ENCODE peak calls at places on chromosomes 7 and 10, in six cellular contexts. K is colonic mucosa, B is coronary artery, Z is BJ, O is chondrocyte, U is right atrium auricular region. R is an unnamed sample.

GRCh38 chr10:10213237-10213636 is 804.4 kb upstream of the CELF2 start:
- DNase-seq in Z (no peak), B (no peak), U (no peak), O (no peak), K (no peak), R (no peak)

GRCh38 chr10:74067373-74068370 is 69.8 kb downstream of the VCL start:
- DNase-seq in Z (no peak), U (no peak), K (no peak), O (no peak), B (no peak), R (no peak)

GRCh38 chr7:34313289-34313688 is 344.7 kb upstream of the NPSR1 start:
- DNase-seq in Z (no peak), K (no peak), U (no peak), O (no peak), B (no peak), R (no peak)

GRCh38 chr10:22997102-22997501 is 69.2 kb downstream of the ARMC3 start:
- DNase-seq in B (no peak), K (no peak), U (no peak), O (no peak), Z (no peak), R (no peak)

GRCh38 chr10:92490387-92490786 is 83.5 kb downstream of the IDE start:
- DNase-seq in U (no peak), Z (no peak), B (no peak), K (no peak), O (no peak), R (no peak)

GRCh38 chr7:142626420-142627035 is 122.7 kb upstream of the PRSS1 start:
- DNase-seq in U (no peak), Z (no peak), K (peak; percentile 69), B (no peak), O (no peak), R (no peak)

GRCh38 chr7:76063525-76063924 is 15.6 kb downstream of the MDH2 start:
- DNase-seq in O (no peak), Z (no peak), K (peak; percentile 81), U (no peak), B (no peak), R (no peak)

GRCh38 chr7:785416-785815 is 46.9 kb upstream of the SUN1 start:
- DNase-seq in Z (no peak), K (no peak), B (no peak), U (no peak), O (no peak), R (no peak)

GRCh38 chr7:107201795-107202450 is 33.1 kb downstream of the HBP1 start:
- DNase-seq in U (no peak), O (no peak), Z (no peak), B (no peak), K (peak; percentile 56), R (no peak)

GRCh38 chr7:16958724-16959123 is 76.9 kb upstream of the AGR3 start:
- DNase-seq in Z (no peak), U (no peak), O (no peak), B (no peak), K (no peak), R (no peak)

GRCh38 chr10:51422311-51423120 is 276.9 kb downstream of the CSTF2T start:
- DNase-seq in Z (no peak), U (peak; percentile 76), K (peak; percentile 69), O (no peak), B (no peak), R (no peak)

GRCh38 chr10:120492366-120492765 is 35.3 kb downstream of the PLPP4 start:
- DNase-seq in K (no peak), Z (no peak), O (no peak), B (no peak), U (peak; percentile 13), R (peak; percentile 30)

GRCh38 chr7:75914169-75914654 is 743 bp upstream of the POR start:
- DNase-seq in B (peak; percentile 78), O (no peak), U (no peak), Z (no peak), K (peak; percentile 22), R (no peak)

GRCh38 chr7:68573271-68574000 is 1024.8 kb upstream of the AUTS2 start:
- DNase-seq in K (no peak), U (no peak), B (no peak), Z (no peak), O (no peak), R (no peak)

GRCh38 chr7:124171068-124171467 is 138.2 kb upstream of the TMEM229A start:
- DNase-seq in K (no peak), U (no peak), Z (no peak), O (no peak), B (no peak), R (no peak)

GRCh38 chr7:69439040-69439439 is 159.2 kb upstream of the AUTS2 start:
- DNase-seq in K (no peak), B (no peak), U (no peak), O (no peak), Z (no peak), R (no peak)

GRCh38 chr10:86400705-86401587 is 34.4 kb upstream of the GRID1 start:
- DNase-seq in O (peak; percentile 91), Z (no peak), B (peak; percentile 84), U (peak; percentile 64), K (peak; percentile 52), R (peak; percentile 85)

GRCh38 chr10:61639952-61640351 is 22.8 kb upstream of the CABCOCO1 start:
- DNase-seq in B (no peak), K (no peak), Z (no peak), U (no peak), O (no peak), R (no peak)

GRCh38 chr10:13769926-13770325 is 183.2 kb downstream of the PRPF18 start:
- DNase-seq in Z (no peak), K (no peak), U (no peak), O (no peak), B (no peak), R (no peak)

GRCh38 chr7:22791204-22792158 is 31.2 kb downstream of the TOMM7 start:
- DNase-seq in U (no peak), O (no peak), B (no peak), Z (no peak), K (no peak), R (no peak)

GRCh38 chr10:124745257-124745656 is 1.1 kb upstream of the FAM53B start:
- DNase-seq in O (no peak), B (no peak), Z (no peak), K (no peak), U (no peak), R (no peak)

GRCh38 chr10:124746992-124747391 is 2.8 kb upstream of the FAM53B start:
- DNase-seq in K (no peak), Z (no peak), B (no peak), O (no peak), U (no peak), R (no peak)

GRCh38 chr10:124744688-124745055 is 494 bp upstream of the FAM53B start:
- DNase-seq in O (no peak), K (no peak), U (no peak), B (no peak), Z (no peak), R (no peak)

GRCh38 chr10:124744047-124744687 is at the start of gene FAM53B:
- DNase-seq in B (no peak), O (no peak), K (peak; percentile 84), U (no peak), Z (no peak), R (peak; percentile 92)

DNA sequence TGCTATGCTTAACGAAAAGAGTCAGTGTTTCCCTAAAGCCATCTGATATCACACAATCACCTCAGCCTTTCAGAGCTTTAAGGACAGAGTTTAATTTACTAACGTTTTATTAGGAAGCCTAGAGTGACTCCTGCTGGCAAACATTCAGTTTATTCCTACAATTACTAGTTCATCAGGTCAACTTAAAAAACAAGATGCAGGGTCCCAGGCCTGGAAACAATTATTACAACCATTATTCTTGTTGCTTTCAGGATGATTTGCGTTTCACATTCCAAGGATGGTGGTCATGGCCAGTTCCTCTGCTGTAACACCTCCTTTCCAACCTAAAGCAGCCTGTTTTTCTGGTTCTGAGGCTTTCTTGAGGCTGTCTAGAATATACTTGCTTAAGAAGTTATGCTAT is 1.5 kb upstream of the FAM53B start:
- DNase-seq in Z (no peak), O (no peak), K (peak; percentile 35), U (no peak), B (no peak), R (no peak)
- TF ChIP-seq CTCF in Z (peak; percentile 38), O (peak; percentile 77), K (peak; percentile 31), U (no peak), B (no peak), R (peak; percentile 51)

DNA sequence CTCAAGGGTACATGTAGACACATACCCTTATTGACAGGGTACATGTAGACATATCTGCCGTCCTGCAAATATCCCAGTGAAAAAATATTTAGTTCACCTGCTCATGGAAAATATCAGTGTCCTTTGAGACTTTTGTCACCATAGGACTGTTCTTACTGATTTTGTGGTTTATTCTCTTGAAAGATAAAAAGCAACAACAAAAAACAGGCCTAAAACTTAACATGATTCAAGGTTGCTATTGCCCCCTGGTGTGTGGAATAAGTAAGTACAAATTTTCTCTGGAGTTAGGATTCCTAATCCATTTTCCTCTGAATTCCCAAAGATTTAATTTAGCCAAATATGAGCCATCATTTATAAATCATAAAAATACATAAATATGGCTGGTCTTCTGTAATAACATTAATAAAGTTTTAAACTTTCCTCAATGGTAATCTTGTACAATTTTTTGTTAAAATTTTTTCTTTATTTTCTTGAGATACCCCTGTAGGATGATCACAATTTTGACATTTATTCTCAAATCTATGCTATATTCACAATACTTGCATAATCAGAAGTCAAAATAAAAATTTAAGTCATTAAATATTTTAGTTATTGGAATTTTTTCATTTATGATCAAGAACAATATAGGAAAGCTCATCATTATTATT is 741.4 kb upstream of the POT1 start:
- DNase-seq in B (no peak), O (no peak), K (no peak), U (no peak), Z (no peak), R (no peak)
- TF ChIP-seq CTCF in B (peak; percentile 15), O (peak; percentile 96), K (peak; percentile 17), U (no peak), Z (peak; percentile 15), R (peak; percentile 81)

GRCh38 chr7:24059775-24060174 is 224.2 kb upstream of the NPY start:
- DNase-seq in U (no peak), Z (no peak), B (no peak), O (no peak), K (no peak), R (no peak)

GRCh38 chr7:24052572-24053223 is 231.3 kb upstream of the NPY start:
- DNase-seq in K (no peak), B (no peak), Z (peak; percentile 61), U (no peak), O (no peak), R (no peak)

GRCh38 chr7:24058953-24059352 is 225.0 kb upstream of the NPY start:
- DNase-seq in O (no peak), B (no peak), U (no peak), Z (no peak), K (no peak), R (no peak)

GRCh38 chr7:24054231-24054630 is 229.8 kb upstream of the NPY start:
- DNase-seq in U (no peak), B (no peak), Z (no peak), K (no peak), O (no peak), R (no peak)

GRCh38 chr7:24057243-24057642 is 226.7 kb upstream of the NPY start:
- DNase-seq in U (no peak), B (no peak), K (no peak), Z (no peak), O (no peak), R (no peak)
- TF ChIP-seq CTCF in U (no peak), B (no peak), K (no peak), Z (peak; percentile 10), O (peak; percentile 33), R (no peak)

DNA sequence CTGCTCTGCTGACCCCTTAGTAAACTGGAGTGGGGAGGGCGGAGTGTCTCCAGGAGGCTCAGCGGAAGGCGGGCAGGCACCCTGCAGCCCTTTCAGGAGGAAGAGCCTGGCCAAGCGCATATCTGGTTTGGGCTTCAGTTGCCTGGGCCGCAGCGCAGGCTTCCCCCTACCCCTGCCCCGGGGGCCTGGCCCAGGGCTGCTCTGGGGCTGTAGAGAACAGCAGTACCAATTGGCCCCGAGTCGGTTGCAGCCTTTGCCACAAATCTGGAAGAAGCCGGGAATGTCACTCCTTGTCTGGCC is 28.1 kb upstream of the JAKMIP3 start:
- DNase-seq in U (no peak), O (no peak), K (no peak), B (no peak), Z (no peak), R (no peak)
- TF ChIP-seq CTCF in U (no peak), O (no peak), K (no peak), B (no peak), Z (no peak), R (no peak)

R was measured in osteocyte.